ENCODE peak calls at places on chromosome 20, in ten cellular contexts. One of them, this sample, is unnamed.

GRCh38 chr20:12217382-12217781 is 299.7 kb downstream of the BTBD3 start:
- DNase-seq in DMS 273 treated with DMSO at 0.1 percent for 48 hours: no peak
- DNase-seq in ELR: no peak
- DNase-seq in HFFc6: no peak
- DNase-seq in NCI-H1105 treated with DMSO at 0.1 percent for 48 hours: no peak
- DNase-seq in cardiac muscle cell: no peak
- DNase-seq in thyroid gland: no peak
- DNase-seq in GDM1: no peak
- DNase-seq in adrenal gland: no peak
- DNase-seq in uterus: no peak
- DNase-seq in this sample: no peak

GRCh38 chr20:35831983-35832382 is 60.2 kb downstream of the PHF20 start:
- DNase-seq in HFFc6: no peak
- DNase-seq in NCI-H1105 treated with DMSO at 0.1 percent for 48 hours: no peak
- DNase-seq in uterus: no peak
- DNase-seq in GDM1: no peak
- DNase-seq in adrenal gland: no peak
- DNase-seq in cardiac muscle cell: no peak
- DNase-seq in DMS 273 treated with DMSO at 0.1 percent for 48 hours: no peak
- DNase-seq in thyroid gland: no peak
- DNase-seq in ELR: no peak
- DNase-seq in this sample: no peak

GRCh38 chr20:48912065-48912464 is 9.4 kb upstream of the ARFGEF2 start:
- DNase-seq in GDM1: no peak
- DNase-seq in cardiac muscle cell: no peak
- DNase-seq in thyroid gland: no peak
- DNase-seq in NCI-H1105 treated with DMSO at 0.1 percent for 48 hours: no peak
- DNase-seq in ELR: no peak
- DNase-seq in HFFc6: no peak
- DNase-seq in uterus: no peak
- DNase-seq in adrenal gland: no peak
- DNase-seq in DMS 273 treated with DMSO at 0.1 percent for 48 hours: peak
- DNase-seq in this sample: no peak

GRCh38 chr20:3786126-3786484 is 435 bp downstream of the CENPB start:
- DNase-seq in DMS 273 treated with DMSO at 0.1 percent for 48 hours: peak
- DNase-seq in NCI-H1105 treated with DMSO at 0.1 percent for 48 hours: peak
- DNase-seq in cardiac muscle cell: peak
- DNase-seq in HFFc6: peak
- DNase-seq in thyroid gland: peak
- DNase-seq in ELR: peak
- DNase-seq in GDM1: no peak
- DNase-seq in uterus: peak
- DNase-seq in adrenal gland: peak
- DNase-seq in this sample: no peak

GRCh38 chr20:926646-927045 is 10.5 kb upstream of the ANGPT4 start:
- DNase-seq in adrenal gland: no peak
- DNase-seq in cardiac muscle cell: peak
- DNase-seq in ELR: no peak
- DNase-seq in NCI-H1105 treated with DMSO at 0.1 percent for 48 hours: no peak
- DNase-seq in GDM1: no peak
- DNase-seq in uterus: no peak
- DNase-seq in thyroid gland: peak
- DNase-seq in HFFc6: peak
- DNase-seq in DMS 273 treated with DMSO at 0.1 percent for 48 hours: no peak
- DNase-seq in this sample: no peak

GRCh38 chr20:1895674-1896496 is 678 bp downstream of the SIRPA start:
- DNase-seq in GDM1: no peak
- DNase-seq in NCI-H1105 treated with DMSO at 0.1 percent for 48 hours: no peak
- DNase-seq in ELR: no peak
- DNase-seq in DMS 273 treated with DMSO at 0.1 percent for 48 hours: no peak
- DNase-seq in HFFc6: no peak
- DNase-seq in adrenal gland: peak
- DNase-seq in thyroid gland: peak
- DNase-seq in cardiac muscle cell: no peak
- DNase-seq in uterus: peak
- DNase-seq in this sample: no peak

GRCh38 chr20:35010405-35011192 is 54.9 kb downstream of the MYH7B start:
- DNase-seq in HFFc6: no peak
- DNase-seq in NCI-H1105 treated with DMSO at 0.1 percent for 48 hours: no peak
- DNase-seq in DMS 273 treated with DMSO at 0.1 percent for 48 hours: no peak
- DNase-seq in cardiac muscle cell: peak
- DNase-seq in uterus: no peak
- DNase-seq in thyroid gland: no peak
- DNase-seq in ELR: no peak
- DNase-seq in adrenal gland: peak
- DNase-seq in GDM1: no peak
- DNase-seq in this sample: no peak

GRCh38 chr20:57391439-57392129 is 388 bp downstream of the RBM38 start:
- DNase-seq in uterus: no peak
- DNase-seq in ELR: peak
- DNase-seq in adrenal gland: peak
- DNase-seq in cardiac muscle cell: no peak
- DNase-seq in NCI-H1105 treated with DMSO at 0.1 percent for 48 hours: peak
- DNase-seq in GDM1: no peak
- DNase-seq in DMS 273 treated with DMSO at 0.1 percent for 48 hours: no peak
- DNase-seq in thyroid gland: peak
- DNase-seq in HFFc6: no peak
- DNase-seq in this sample: no peak

GRCh38 chr20:52731086-52731485 is 241.1 kb upstream of the TSHZ2 start:
- DNase-seq in cardiac muscle cell: no peak
- DNase-seq in DMS 273 treated with DMSO at 0.1 percent for 48 hours: no peak
- DNase-seq in HFFc6: no peak
- DNase-seq in NCI-H1105 treated with DMSO at 0.1 percent for 48 hours: no peak
- DNase-seq in GDM1: no peak
- DNase-seq in ELR: no peak
- DNase-seq in thyroid gland: no peak
- DNase-seq in adrenal gland: no peak
- DNase-seq in uterus: no peak
- DNase-seq in this sample: no peak

GRCh38 chr20:52593634-52594033 is 378.5 kb upstream of the TSHZ2 start:
- DNase-seq in adrenal gland: no peak
- DNase-seq in GDM1: no peak
- DNase-seq in NCI-H1105 treated with DMSO at 0.1 percent for 48 hours: no peak
- DNase-seq in uterus: no peak
- DNase-seq in cardiac muscle cell: no peak
- DNase-seq in DMS 273 treated with DMSO at 0.1 percent for 48 hours: no peak
- DNase-seq in thyroid gland: no peak
- DNase-seq in ELR: no peak
- DNase-seq in HFFc6: no peak
- DNase-seq in this sample: no peak

GRCh38 chr20:44494266-44494665 is 18.6 kb downstream of the TTPAL start:
- DNase-seq in cardiac muscle cell: no peak
- DNase-seq in HFFc6: peak
- DNase-seq in adrenal gland: no peak
- DNase-seq in NCI-H1105 treated with DMSO at 0.1 percent for 48 hours: no peak
- DNase-seq in uterus: no peak
- DNase-seq in DMS 273 treated with DMSO at 0.1 percent for 48 hours: no peak
- DNase-seq in ELR: peak
- DNase-seq in GDM1: no peak
- DNase-seq in thyroid gland: peak
- DNase-seq in this sample: no peak

GRCh38 chr20:37231970-37232620 is 29.5 kb downstream of the GHRH start:
- DNase-seq in DMS 273 treated with DMSO at 0.1 percent for 48 hours: no peak
- DNase-seq in cardiac muscle cell: no peak
- DNase-seq in adrenal gland: no peak
- DNase-seq in GDM1: no peak
- DNase-seq in uterus: no peak
- DNase-seq in ELR: no peak
- DNase-seq in thyroid gland: no peak
- DNase-seq in HFFc6: no peak
- DNase-seq in NCI-H1105 treated with DMSO at 0.1 percent for 48 hours: no peak
- DNase-seq in this sample: peak

GRCh38 chr20:46212252-46212651 is 94.1 kb downstream of the CD40 start:
- DNase-seq in NCI-H1105 treated with DMSO at 0.1 percent for 48 hours: no peak
- DNase-seq in uterus: no peak
- DNase-seq in thyroid gland: no peak
- DNase-seq in ELR: no peak
- DNase-seq in cardiac muscle cell: no peak
- DNase-seq in adrenal gland: no peak
- DNase-seq in HFFc6: no peak
- DNase-seq in GDM1: no peak
- DNase-seq in DMS 273 treated with DMSO at 0.1 percent for 48 hours: no peak
- DNase-seq in this sample: no peak

GRCh38 chr20:31565699-31566331 is 39.3 kb upstream of the ID1 start:
- DNase-seq in NCI-H1105 treated with DMSO at 0.1 percent for 48 hours: peak
- DNase-seq in thyroid gland: no peak
- DNase-seq in GDM1: no peak
- DNase-seq in cardiac muscle cell: no peak
- DNase-seq in adrenal gland: no peak
- DNase-seq in HFFc6: no peak
- DNase-seq in uterus: no peak
- DNase-seq in ELR: no peak
- DNase-seq in DMS 273 treated with DMSO at 0.1 percent for 48 hours: no peak
- DNase-seq in this sample: no peak

GRCh38 chr20:41308290-41308691 is 9.2 kb downstream of the ZHX3 start:
- DNase-seq in NCI-H1105 treated with DMSO at 0.1 percent for 48 hours: no peak
- DNase-seq in HFFc6: peak
- DNase-seq in cardiac muscle cell: no peak
- DNase-seq in adrenal gland: no peak
- DNase-seq in GDM1: no peak
- DNase-seq in DMS 273 treated with DMSO at 0.1 percent for 48 hours: no peak
- DNase-seq in thyroid gland: no peak
- DNase-seq in ELR: peak
- DNase-seq in uterus: no peak
- DNase-seq in this sample: no peak

GRCh38 chr20:47790032-47790965 is 5.0 kb upstream of the SULF2 start:
- DNase-seq in HFFc6: no peak
- DNase-seq in NCI-H1105 treated with DMSO at 0.1 percent for 48 hours: peak
- DNase-seq in thyroid gland: no peak
- DNase-seq in cardiac muscle cell: no peak
- DNase-seq in adrenal gland: no peak
- DNase-seq in uterus: peak
- DNase-seq in GDM1: no peak
- DNase-seq in ELR: peak
- DNase-seq in DMS 273 treated with DMSO at 0.1 percent for 48 hours: no peak
- DNase-seq in this sample: no peak

GRCh38 chr20:23782366-23782983 is 31.7 kb upstream of the CST1 start:
- DNase-seq in GDM1: peak
- DNase-seq in cardiac muscle cell: peak
- DNase-seq in HFFc6: no peak
- DNase-seq in NCI-H1105 treated with DMSO at 0.1 percent for 48 hours: no peak
- DNase-seq in uterus: no peak
- DNase-seq in adrenal gland: no peak
- DNase-seq in ELR: peak
- DNase-seq in thyroid gland: peak
- DNase-seq in DMS 273 treated with DMSO at 0.1 percent for 48 hours: no peak
- DNase-seq in this sample: no peak

GRCh38 chr20:31720486-31721407 is 1.9 kb downstream of the BCL2L1 start:
- DNase-seq in ELR: peak
- DNase-seq in GDM1: no peak
- DNase-seq in uterus: no peak
- DNase-seq in cardiac muscle cell: no peak
- DNase-seq in NCI-H1105 treated with DMSO at 0.1 percent for 48 hours: no peak
- DNase-seq in adrenal gland: no peak
- DNase-seq in DMS 273 treated with DMSO at 0.1 percent for 48 hours: no peak
- DNase-seq in thyroid gland: peak
- DNase-seq in HFFc6: no peak
- DNase-seq in this sample: no peak

GRCh38 chr20:47111576-47111975 is 216.9 kb downstream of the EYA2 start:
- DNase-seq in cardiac muscle cell: no peak
- DNase-seq in ELR: peak
- DNase-seq in HFFc6: no peak
- DNase-seq in adrenal gland: no peak
- DNase-seq in NCI-H1105 treated with DMSO at 0.1 percent for 48 hours: no peak
- DNase-seq in uterus: no peak
- DNase-seq in thyroid gland: no peak
- DNase-seq in GDM1: no peak
- DNase-seq in DMS 273 treated with DMSO at 0.1 percent for 48 hours: no peak
- DNase-seq in this sample: no peak

GRCh38 chr20:48026981-48027592 is 241.8 kb upstream of the SULF2 start:
- DNase-seq in thyroid gland: no peak
- DNase-seq in uterus: no peak
- DNase-seq in GDM1: no peak
- DNase-seq in HFFc6: no peak
- DNase-seq in adrenal gland: no peak
- DNase-seq in ELR: no peak
- DNase-seq in DMS 273 treated with DMSO at 0.1 percent for 48 hours: peak
- DNase-seq in NCI-H1105 treated with DMSO at 0.1 percent for 48 hours: no peak
- DNase-seq in cardiac muscle cell: no peak
- DNase-seq in this sample: no peak

GRCh38 chr20:60137657-60138245 is 179.5 kb downstream of the CDH26 start:
- DNase-seq in cardiac muscle cell: no peak
- DNase-seq in thyroid gland: no peak
- DNase-seq in GDM1: peak
- DNase-seq in uterus: no peak
- DNase-seq in adrenal gland: no peak
- DNase-seq in HFFc6: no peak
- DNase-seq in ELR: peak
- DNase-seq in NCI-H1105 treated with DMSO at 0.1 percent for 48 hours: no peak
- DNase-seq in DMS 273 treated with DMSO at 0.1 percent for 48 hours: peak
- DNase-seq in this sample: no peak

GRCh38 chr20:19750907-19751636 is 7.0 kb upstream of the RIN2 start:
- DNase-seq in NCI-H1105 treated with DMSO at 0.1 percent for 48 hours: no peak
- DNase-seq in DMS 273 treated with DMSO at 0.1 percent for 48 hours: no peak
- DNase-seq in HFFc6: no peak
- DNase-seq in adrenal gland: no peak
- DNase-seq in GDM1: no peak
- DNase-seq in cardiac muscle cell: peak
- DNase-seq in ELR: no peak
- DNase-seq in uterus: no peak
- DNase-seq in thyroid gland: peak
- DNase-seq in this sample: no peak

GRCh38 chr20:38673731-38674177 is 50.5 kb upstream of the SLC32A1 start:
- DNase-seq in cardiac muscle cell: peak
- DNase-seq in GDM1: no peak
- DNase-seq in thyroid gland: no peak
- DNase-seq in NCI-H1105 treated with DMSO at 0.1 percent for 48 hours: no peak
- DNase-seq in DMS 273 treated with DMSO at 0.1 percent for 48 hours: no peak
- DNase-seq in ELR: peak
- DNase-seq in adrenal gland: no peak
- DNase-seq in uterus: no peak
- DNase-seq in HFFc6: no peak
- DNase-seq in this sample: no peak

GRCh38 chr20:63772781-63773520 is 33.4 kb downstream of the SLC2A4RG start:
- DNase-seq in GDM1: no peak
- DNase-seq in HFFc6: no peak
- DNase-seq in NCI-H1105 treated with DMSO at 0.1 percent for 48 hours: no peak
- DNase-seq in ELR: peak
- DNase-seq in DMS 273 treated with DMSO at 0.1 percent for 48 hours: no peak
- DNase-seq in cardiac muscle cell: no peak
- DNase-seq in thyroid gland: peak
- DNase-seq in uterus: no peak
- DNase-seq in adrenal gland: peak
- DNase-seq in this sample: no peak

GRCh38 chr20:4234128-4234527 is 218.8 kb upstream of the RNF24 start:
- DNase-seq in cardiac muscle cell: no peak
- DNase-seq in thyroid gland: no peak
- DNase-seq in ELR: peak
- DNase-seq in NCI-H1105 treated with DMSO at 0.1 percent for 48 hours: no peak
- DNase-seq in HFFc6: peak
- DNase-seq in GDM1: no peak
- DNase-seq in DMS 273 treated with DMSO at 0.1 percent for 48 hours: no peak
- DNase-seq in adrenal gland: peak
- DNase-seq in uterus: peak
- DNase-seq in this sample: no peak

GRCh38 chr20:52056203-52057062 is 135.1 kb downstream of the ZFP64 start:
- DNase-seq in HFFc6: peak
- DNase-seq in GDM1: no peak
- DNase-seq in ELR: peak
- DNase-seq in cardiac muscle cell: no peak
- DNase-seq in DMS 273 treated with DMSO at 0.1 percent for 48 hours: no peak
- DNase-seq in NCI-H1105 treated with DMSO at 0.1 percent for 48 hours: no peak
- DNase-seq in uterus: no peak
- DNase-seq in thyroid gland: no peak
- DNase-seq in adrenal gland: no peak
- DNase-seq in this sample: no peak

GRCh38 chr20:59743767-59744485 is 139.6 kb downstream of the PHACTR3 start:
- DNase-seq in thyroid gland: no peak
- DNase-seq in DMS 273 treated with DMSO at 0.1 percent for 48 hours: no peak
- DNase-seq in cardiac muscle cell: no peak
- DNase-seq in adrenal gland: no peak
- DNase-seq in GDM1: no peak
- DNase-seq in HFFc6: no peak
- DNase-seq in uterus: no peak
- DNase-seq in ELR: no peak
- DNase-seq in NCI-H1105 treated with DMSO at 0.1 percent for 48 hours: no peak
- DNase-seq in this sample: no peak

GRCh38 chr20:47300071-47300470 is 56.4 kb downstream of the ZMYND8 start:
- DNase-seq in NCI-H1105 treated with DMSO at 0.1 percent for 48 hours: no peak
- DNase-seq in cardiac muscle cell: no peak
- DNase-seq in GDM1: no peak
- DNase-seq in thyroid gland: no peak
- DNase-seq in DMS 273 treated with DMSO at 0.1 percent for 48 hours: no peak
- DNase-seq in HFFc6: peak
- DNase-seq in adrenal gland: no peak
- DNase-seq in uterus: no peak
- DNase-seq in ELR: peak
- DNase-seq in this sample: no peak